ENCODE peak calls at places on chromosomes 6 and 20, in four cellular contexts. G, U, L and Q are unnamed samples.

GRCh38 chr6:106754215-106754614 is 124.8 kb downstream of the QRSL1 start:
- DNase-seq in L (no peak), U (no peak), G (no peak), Q (no peak)

GRCh38 chr6:117344444-117345291 is 79.3 kb downstream of the VGLL2 start:
- DNase-seq in U (peak; percentile 7), G (no peak), L (no peak), Q (no peak)

GRCh38 chr20:54209216-54209813 is 1.4 kb downstream of the PFDN4 start:
- DNase-seq in L (no peak), U (no peak), G (no peak), Q (no peak)

GRCh38 chr6:34181903-34182302 is 36.0 kb upstream of the GRM4 start:
- DNase-seq in G (no peak), U (no peak), L (no peak), Q (no peak)

GRCh38 chr6:134257516-134257915 is 60.4 kb downstream of the SGK1 start:
- DNase-seq in G (no peak), L (no peak), U (no peak), Q (no peak)

GRCh38 chr6:130980310-130981032 is 82.6 kb downstream of the EPB41L2 start:
- DNase-seq in U (peak; percentile 15), G (no peak), L (no peak), Q (no peak)

GRCh38 chr20:4227085-4227821 is 211.9 kb upstream of the RNF24 start:
- DNase-seq in G (peak; percentile 37), L (peak; percentile 73), U (peak; percentile 19), Q (peak; percentile 77)

GRCh38 chr6:109406196-109406595 is 23.9 kb upstream of the CD164 start:
- DNase-seq in G (peak; percentile 72), U (no peak), L (peak; percentile 63), Q (peak; percentile 90)

GRCh38 chr20:47487175-47487917 is 14.3 kb upstream of the NCOA3 start:
- DNase-seq in L (peak; percentile 25), G (peak; percentile 47), U (no peak), Q (peak; percentile 33)

GRCh38 chr6:137157601-137158000 is 15.8 kb downstream of the IL22RA2 start:
- DNase-seq in L (no peak), G (peak; percentile 85), U (no peak), Q (peak; percentile 7)

GRCh38 chr6:6920114-6920983 is 187.4 kb upstream of the RREB1 start:
- DNase-seq in L (no peak), U (peak; percentile 60), G (no peak), Q (no peak)

GRCh38 chr20:51385941-51386530 is 156.5 kb downstream of the NFATC2 start:
- DNase-seq in U (peak; percentile 33), L (peak; percentile 41), G (peak; percentile 31), Q (peak; percentile 63)

GRCh38 chr6:89862698-89863097 is 31.6 kb upstream of the GJA10 start:
- DNase-seq in L (no peak), G (no peak), U (no peak), Q (no peak)

GRCh38 chr6:84762941-84763396 is 1.4 kb downstream of the TBX18 start:
- DNase-seq in G (no peak), U (no peak), L (no peak), Q (no peak)

GRCh38 chr20:49484180-49485140 is 2.0 kb upstream of the KCNB1 start:
- DNase-seq in L (peak; percentile 61), G (peak; percentile 54), U (peak; percentile 83), Q (peak; percentile 85)

GRCh38 chr20:56604690-56605089 is 24.4 kb upstream of the TFAP2C start:
- DNase-seq in L (no peak), G (no peak), U (no peak), Q (no peak)

GRCh38 chr6:137051790-137052472 is 7.2 kb upstream of the IL20RA start:
- DNase-seq in G (peak; percentile 13), U (peak; percentile 53), L (peak; percentile 2), Q (no peak)

GRCh38 chr6:74657033-74657432 is 548.8 kb downstream of the COL12A1 start:
- DNase-seq in G (no peak), U (no peak), L (no peak), Q (no peak)

GRCh38 chr20:31712564-31713311 is 9.9 kb downstream of the BCL2L1 start:
- DNase-seq in G (peak; percentile 81), U (peak; percentile 83), L (peak; percentile 82), Q (peak; percentile 97)

GRCh38 chr20:36929290-36929689 is 22.2 kb downstream of the SAMHD1 start:
- DNase-seq in L (peak; percentile 69), U (no peak), G (peak; percentile 40), Q (peak; percentile 36)

GRCh38 chr6:24454452-24454851 is 34.9 kb downstream of the GPLD1 start:
- DNase-seq in U (no peak), G (no peak), L (no peak), Q (no peak)

GRCh38 chr20:9609892-9610502 is 95.6 kb downstream of the LAMP5 start:
- DNase-seq in G (peak; percentile 74), L (peak; percentile 71), U (peak; percentile 74), Q (peak; percentile 86)

GRCh38 chr6:11143394-11144371 is 32.2 kb upstream of the ERVFRD-1 start:
- DNase-seq in L (peak; percentile 92), G (peak; percentile 98), U (peak; percentile 94), Q (peak; percentile 97)

GRCh38 chr6:44036699-44037101 is 90.6 kb downstream of the MRPL14 start:
- DNase-seq in U (no peak), L (no peak), G (no peak), Q (no peak)

GRCh38 chr20:59351148-59352040 is 51.0 kb downstream of the EDN3 start:
- DNase-seq in G (peak; percentile 2), L (no peak), U (no peak), Q (no peak)

GRCh38 chr6:34525431-34526175 is 30.5 kb downstream of the SPDEF start:
- DNase-seq in L (no peak), U (no peak), G (no peak), Q (no peak)

GRCh38 chr20:32158943-32159660 is 48.4 kb downstream of the PLAGL2 start:
- DNase-seq in U (no peak), L (no peak), G (peak; percentile 40), Q (no peak)

GRCh38 chr6:116120430-116120829 is 5.5 kb downstream of the COL10A1 start:
- DNase-seq in U (no peak), G (no peak), L (no peak), Q (no peak)

GRCh38 chr6:118122161-118122560 is 215.1 kb downstream of the SLC35F1 start:
- DNase-seq in G (no peak), U (no peak), L (no peak), Q (no peak)

DNA sequence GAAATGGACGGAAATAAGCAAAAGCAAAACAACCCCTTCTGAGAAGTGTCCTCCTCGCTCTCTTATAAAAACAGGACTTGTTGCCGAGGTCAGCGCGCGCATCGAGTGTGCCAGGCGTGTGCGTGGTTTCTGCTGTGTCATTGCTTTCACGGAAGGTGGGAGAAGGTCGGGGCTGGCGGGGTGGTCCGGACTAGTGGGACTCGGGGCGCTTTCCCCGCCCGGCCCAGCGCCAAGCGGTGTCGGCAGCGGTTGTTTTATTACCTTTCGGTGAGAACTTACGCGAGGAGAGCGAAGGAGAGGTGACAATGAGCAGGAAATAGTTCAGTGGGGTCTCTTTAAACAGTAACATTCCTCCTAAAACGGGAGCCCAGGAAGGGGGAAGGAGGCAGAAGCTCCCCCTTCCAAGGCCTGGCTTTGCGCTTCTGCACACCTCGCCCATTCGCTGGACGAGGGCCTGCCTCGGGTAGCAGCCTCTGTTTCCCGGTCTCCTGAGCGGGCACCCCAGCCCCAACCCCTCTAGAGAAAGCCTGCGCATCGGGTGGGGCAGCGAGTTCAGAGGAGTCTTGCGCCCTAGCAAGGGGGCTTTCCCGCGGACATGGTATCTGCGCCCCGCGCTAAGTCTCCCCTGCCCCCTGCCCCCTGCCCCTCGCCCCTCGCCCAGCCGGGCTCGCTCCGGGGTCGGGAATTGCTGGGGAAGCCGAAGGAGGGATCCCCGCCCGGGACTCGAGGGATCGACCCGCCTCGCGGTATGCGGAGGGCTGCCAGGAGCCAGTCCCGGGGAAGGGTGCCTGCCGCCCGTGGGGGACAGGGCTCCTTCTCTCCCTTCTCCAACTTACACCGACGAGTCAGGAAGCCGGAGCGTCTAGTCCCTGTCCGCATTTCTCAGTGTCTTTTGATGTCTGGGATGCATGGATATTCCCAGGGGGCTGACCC is 1.2 kb upstream of the TBXT start:
- DNase-seq in G (no peak), U (no peak), L (no peak), Q (peak; percentile 6)
- H3K4me3 ChIP-seq in G (no peak overlapping the region), U (no peak overlapping the region), L (no peak overlapping the region), Q (no peak overlapping the region)

GRCh38 chr20:61805365-61805764 is 260.3 kb downstream of the TAF4 start:
- DNase-seq in L (no peak), G (no peak), U (no peak), Q (no peak)
- TF ChIP-seq CTCF in L (no peak), G (no peak), U (no peak), Q (no peak)

DNA sequence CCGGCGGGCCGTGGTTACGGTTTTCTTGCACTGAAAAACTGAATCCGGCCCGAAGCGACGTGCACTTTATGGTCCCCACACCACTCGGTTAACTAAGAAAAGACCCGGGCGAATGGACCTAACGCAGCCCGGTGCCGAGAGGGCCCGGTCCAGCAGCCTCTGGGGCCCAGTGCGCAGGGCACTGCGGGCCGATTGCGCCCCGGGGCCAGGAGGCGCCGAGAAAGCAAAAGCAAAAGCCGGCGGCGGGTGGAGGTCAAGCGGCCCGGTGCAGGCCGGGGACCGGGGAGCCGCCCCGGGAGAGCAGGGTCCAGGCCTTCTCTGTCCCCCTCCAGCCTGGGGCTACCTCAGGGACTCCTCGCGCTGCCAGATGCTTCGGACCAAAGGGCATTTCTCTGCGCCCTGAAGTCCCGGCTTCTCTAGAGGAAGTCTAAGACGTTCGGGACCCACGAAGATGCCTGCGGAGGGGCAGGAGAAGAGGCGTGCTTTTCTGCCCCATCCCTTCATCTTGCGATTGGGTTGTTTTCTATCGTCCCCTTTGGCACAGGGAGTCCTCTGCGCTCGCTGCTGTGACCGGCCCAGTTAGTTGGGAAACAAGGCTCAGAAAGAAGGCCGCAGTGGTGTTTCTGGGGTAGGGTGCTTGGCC is 4.4 kb downstream of the FOXF2 start:
- DNase-seq in L (no peak), U (no peak), G (no peak), Q (no peak)
- H3K4me3 ChIP-seq in L (peak overlapping the region; percentile 58), U (no peak overlapping the region), G (no peak overlapping the region), Q (no peak overlapping the region)

DNA sequence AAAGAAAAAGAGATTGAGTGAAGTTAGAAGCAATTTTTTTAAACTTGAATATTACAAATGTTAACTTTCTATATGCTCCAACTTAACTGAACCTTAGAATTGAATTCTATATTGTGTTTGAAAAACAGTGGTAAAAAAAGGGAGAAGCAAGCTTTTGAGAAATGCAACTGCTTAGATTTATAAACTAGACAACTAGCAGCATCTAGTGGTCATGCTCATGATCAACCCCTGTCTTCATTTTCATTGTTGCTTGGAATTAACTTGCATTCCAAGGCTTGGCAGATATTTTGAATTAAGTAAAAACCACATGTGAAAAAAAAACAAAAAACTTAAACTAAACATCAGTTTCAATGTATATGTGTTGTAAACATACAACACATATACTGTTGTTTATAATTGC is 113.1 kb downstream of the C6orf58 start:
- DNase-seq in L (peak; percentile 28), U (no peak), G (peak; percentile 29), Q (peak; percentile 36)
- TF ChIP-seq CTCF in L (peak; percentile 56), U (no peak), G (peak; percentile 57), Q (peak; percentile 74)

DNA sequence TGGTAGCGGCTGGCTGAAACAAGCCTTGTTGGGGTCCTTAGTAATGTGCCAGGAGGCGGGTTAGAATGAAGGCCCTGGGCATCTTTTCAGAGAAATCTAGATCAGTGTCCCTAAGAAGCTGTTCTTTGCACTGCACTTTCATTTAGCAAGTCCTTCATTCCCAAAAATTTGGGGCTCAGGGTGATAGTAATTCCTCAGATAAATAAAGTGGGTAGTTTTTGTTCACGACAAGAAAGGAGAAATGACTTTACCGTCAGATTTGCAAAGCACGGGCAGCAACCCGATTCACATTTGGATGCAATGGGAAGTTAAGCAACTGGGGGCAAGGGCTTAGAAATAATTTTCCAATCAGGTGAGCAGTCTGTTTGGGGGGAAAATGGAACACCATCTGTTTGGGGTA is 3.2 kb downstream of the INSM1 start:
- DNase-seq in G (no peak), L (no peak), U (no peak), Q (no peak)
- H3K4me3 ChIP-seq in G (no peak overlapping the region), L (no peak overlapping the region), U (no peak overlapping the region), Q (no peak overlapping the region)